ENCODE peak calls at places on chromosomes 7 and 10, in four cellular contexts. X is endothelial cell, L is activated B cell treated with CpG ODN at 0.5 μM for 24 hours, R is cardiac muscle cell. T is an unnamed sample.

GRCh38 chr7:149196151-149196704 is 882 bp downstream of the ZNF282 start:
- DNase-seq in X (no peak), L (peak; percentile 31), R (no peak), T (no peak)

GRCh38 chr7:28435732-28436378 is 23.5 kb downstream of the CREB5 start:
- DNase-seq in X (no peak), L (no peak), R (no peak), T (no peak)

GRCh38 chr10:66827353-66827752 is 98.5 kb upstream of the LRRTM3 start:
- DNase-seq in X (no peak), L (no peak), R (peak; percentile 50), T (no peak)

GRCh38 chr10:92689663-92690210 is at the start of gene HHEX:
- DNase-seq in X (peak; percentile 70), L (peak; percentile 79), R (peak; percentile 83), T (no peak)

GRCh38 chr10:70493660-70494234 is 15.2 kb downstream of the PALD1 start:
- DNase-seq in X (peak; percentile 67), L (peak; percentile 55), R (no peak), T (no peak)

GRCh38 chr7:108503112-108504026 is 22.6 kb downstream of the PNPLA8 start:
- DNase-seq in X (no peak), L (no peak), R (peak; percentile 78), T (no peak)

GRCh38 chr7:134804351-134804750 is 24.9 kb downstream of the CALD1 start:
- DNase-seq in X (no peak), L (no peak), R (peak; percentile 73), T (no peak)

GRCh38 chr7:114047889-114048288 is 129.1 kb upstream of the PPP1R3A start:
- DNase-seq in X (no peak), L (no peak), R (peak; percentile 70), T (no peak)

GRCh38 chr7:114554781-114555537 is 140.3 kb downstream of the FOXP2 start:
- DNase-seq in X (no peak), L (no peak), R (peak; percentile 64), T (no peak)

GRCh38 chr10:47454294-47455058 is 29.4 kb downstream of the ANXA8 start:
- DNase-seq in X (no peak), L (no peak), R (no peak), T (no peak)

GRCh38 chr10:70993051-70993450 is 104.7 kb upstream of the PCBD1 start:
- DNase-seq in X (no peak), L (no peak), R (no peak), T (no peak)

GRCh38 chr7:17099083-17099973 is 199.1 kb upstream of the AHR start:
- DNase-seq in X (no peak), L (no peak), R (peak; percentile 83), T (no peak)

GRCh38 chr10:98323221-98324164 is 55.5 kb upstream of the LOXL4 start:
- DNase-seq in X (no peak), L (no peak), R (peak; percentile 78), T (no peak)

GRCh38 chr7:157183832-157184231 is 45.1 kb downstream of the UBE3C start:
- DNase-seq in X (no peak), L (no peak), R (no peak), T (no peak)

GRCh38 chr10:23157691-23158369 is 34.3 kb upstream of the PTF1A start:
- DNase-seq in X (no peak), L (no peak), R (peak; percentile 64), T (no peak)
- TF ChIP-seq CTCF in X (no peak), L (no peak), R (no peak), T (peak; percentile 52)

GRCh38 chr7:78783179-78783962 is 670.1 kb downstream of the MAGI2 start:
- DNase-seq in X (no peak), L (no peak), R (no peak), T (no peak)

GRCh38 chr7:78777844-78778243 is 675.6 kb downstream of the MAGI2 start:
- DNase-seq in X (no peak), L (no peak), R (no peak), T (no peak)

GRCh38 chr7:78780560-78780959 is 672.9 kb downstream of the MAGI2 start:
- DNase-seq in X (no peak), L (no peak), R (no peak), T (no peak)

DNA sequence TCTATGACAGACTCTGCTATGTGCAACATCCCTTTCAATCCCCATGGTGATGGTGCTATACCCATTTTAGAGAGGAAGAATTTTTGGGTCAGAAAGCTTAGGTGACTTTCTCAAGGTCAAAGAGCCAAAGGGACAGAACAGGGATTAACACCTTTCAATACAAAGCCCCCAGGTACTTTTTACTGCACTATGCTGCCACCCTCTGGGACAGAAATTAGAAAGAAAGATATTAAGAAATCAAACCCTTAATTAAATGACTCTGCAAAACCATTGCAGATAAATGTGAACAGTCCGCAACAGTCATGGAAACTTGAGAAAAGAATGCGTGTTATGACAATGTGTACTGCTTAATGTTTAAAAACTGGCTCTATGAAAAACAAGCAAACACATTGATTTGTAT is 673.7 kb downstream of the MAGI2 start:
- DNase-seq in X (no peak), L (no peak), R (no peak), T (no peak)
- TF ChIP-seq CTCF in X (no peak), L (no peak), R (no peak), T (peak; percentile 15)

GRCh38 chr10:15262036-15262713 is 93.7 kb upstream of the NMT2 start:
- DNase-seq in X (no peak), L (no peak), R (peak; percentile 57), T (no peak)
- TF ChIP-seq CTCF in X (no peak), L (no peak), R (peak; percentile 40), T (peak; percentile 13)

GRCh38 chr10:33494694-33495093 is 160.2 kb upstream of the NRP1 start:
- DNase-seq in X (no peak), L (no peak), R (no peak), T (no peak)
- TF ChIP-seq CTCF in X (no peak), L (no peak), R (no peak), T (no peak)

T was measured in D721Med.